ENCODE peak calls at places on chromosomes 6 and 20, in ten cellular contexts. K, Y, S, B, Q, J, T, Z, D and L are unnamed samples.

GRCh38 chr20:51258582-51259175 is 235.8 kb upstream of the KCNG1 start:
- DNase-seq in D (no peak), Z (no peak), Y (peak; percentile 66), B (no peak), T (no peak), S (no peak), Q (peak; percentile 96), K (no peak), J (no peak), L (peak; percentile 67)

GRCh38 chr20:53364617-53365016 is 229.0 kb downstream of the ZNF217 start:
- DNase-seq in D (no peak), Y (no peak), Q (no peak), Z (no peak), B (no peak), J (no peak), K (no peak), S (no peak), T (no peak), L (no peak)

GRCh38 chr6:21496749-21497148 is 96.8 kb upstream of the SOX4 start:
- DNase-seq in Z (no peak), J (no peak), B (peak; percentile 3), Q (no peak), S (no peak), T (no peak), K (no peak), Y (no peak), D (no peak), L (no peak)

GRCh38 chr20:8943638-8944037 is 125.2 kb upstream of the PLCB4 start:
- DNase-seq in Y (no peak), D (peak; percentile 9), Q (no peak), B (no peak), K (no peak), T (no peak), S (no peak), Z (no peak), J (no peak), L (peak; percentile 1)

GRCh38 chr20:59938696-59939051 is 1.4 kb downstream of the PPP1R3D start:
- DNase-seq in Y (peak; percentile 89), T (no peak), K (peak; percentile 28), D (no peak), Z (no peak), Q (peak; percentile 11), B (peak; percentile 12), S (no peak), J (no peak), L (no peak)

GRCh38 chr6:33718713-33719112 is 7.2 kb upstream of the UQCC2 start:
- DNase-seq in Z (no peak), K (no peak), S (no peak), J (no peak), B (no peak), Q (peak; percentile 71), T (peak; percentile 20), D (no peak), Y (no peak), L (no peak)

GRCh38 chr6:136113736-136114173 is 136.4 kb downstream of the MTFR2 start:
- DNase-seq in B (peak; percentile 95), J (no peak), T (no peak), K (peak; percentile 33), Q (peak; percentile 19), D (peak; percentile 23), S (peak; percentile 85), Z (no peak), Y (peak; percentile 49), L (no peak)

GRCh38 chr20:8933391-8933807 is 135.5 kb upstream of the PLCB4 start:
- DNase-seq in D (peak; percentile 13), S (no peak), Y (no peak), T (no peak), Z (no peak), K (no peak), B (peak; percentile 5), Q (no peak), J (no peak), L (no peak)

GRCh38 chr6:4813055-4813454 is 36.9 kb downstream of the CDYL start:
- DNase-seq in S (no peak), Z (no peak), T (no peak), Y (no peak), K (no peak), Q (no peak), B (no peak), D (no peak), J (no peak), L (no peak)

GRCh38 chr20:62065669-62066338 is at the start of gene TAF4:
- DNase-seq in K (peak; percentile 81), B (peak; percentile 81), Y (no peak), J (peak; percentile 88), Q (peak; percentile 61), S (peak; percentile 83), Z (peak; percentile 76), D (peak; percentile 80), T (peak; percentile 89), L (peak; percentile 82)

GRCh38 chr6:32843321-32843978 is 397 bp downstream of the PSMB8 start:
- DNase-seq in S (no peak), K (no peak), J (peak; percentile 55), Y (no peak), Z (no peak), T (no peak), B (no peak), Q (no peak), D (no peak), L (peak; percentile 24)

GRCh38 chr20:5786930-5787826 is 37.0 kb downstream of the SHLD1 start:
- DNase-seq in Y (no peak), J (no peak), S (no peak), T (no peak), Z (no peak), Q (peak; percentile 24), K (no peak), B (peak; percentile 86), D (no peak), L (no peak)

GRCh38 chr6:129872591-129872990 is 11.5 kb upstream of the TMEM244 start:
- DNase-seq in S (no peak), Q (no peak), J (no peak), T (no peak), Z (no peak), K (no peak), D (no peak), Y (no peak), B (no peak), L (no peak)

GRCh38 chr6:129871220-129871619 is 10.1 kb upstream of the TMEM244 start:
- DNase-seq in Q (no peak), Y (no peak), S (no peak), B (no peak), D (no peak), T (no peak), K (no peak), J (no peak), Z (no peak), L (no peak)

GRCh38 chr6:129875610-129876515 is 14.7 kb upstream of the TMEM244 start:
- DNase-seq in T (no peak), D (no peak), J (no peak), Q (no peak), B (no peak), S (no peak), Y (no peak), Z (no peak), K (no peak), L (no peak)

GRCh38 chr6:129874837-129875236 is 13.7 kb upstream of the TMEM244 start:
- DNase-seq in S (no peak), B (no peak), Y (no peak), T (no peak), Q (no peak), Z (no peak), D (no peak), J (no peak), K (no peak), L (no peak)
- TF ChIP-seq CTCF in S (no peak), B (no peak), Y (no peak), T (no peak), Q (no peak), Z (no peak), D (no peak), J (no peak), K (no peak), L (no peak)

DNA sequence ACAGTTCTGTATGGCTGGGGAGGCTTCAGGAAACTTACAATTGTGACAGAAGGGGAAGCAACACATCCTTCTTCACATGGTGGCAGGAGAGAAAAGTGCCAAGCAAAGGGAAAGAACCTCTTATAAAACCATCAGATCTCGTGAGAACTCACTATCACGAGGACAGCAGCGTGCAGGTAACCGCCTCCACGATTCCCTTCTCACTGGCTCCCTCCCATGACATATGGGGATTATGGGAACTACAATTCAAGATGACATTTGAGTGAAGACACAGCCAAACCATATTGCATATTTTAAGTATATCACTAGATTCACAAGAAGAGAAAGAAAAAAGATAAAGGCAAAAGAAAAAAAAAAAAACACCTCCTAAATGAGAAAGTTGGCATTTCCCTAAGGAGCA is 431.9 kb upstream of the RGS17 start:
- DNase-seq in S (peak; percentile 9), D (no peak), T (no peak), B (no peak), J (no peak), Q (no peak), K (no peak), Z (no peak), Y (no peak), L (no peak)
- TF ChIP-seq CTCF in S (peak; percentile 41), D (no peak), T (no peak), B (no peak), J (no peak), Q (no peak), K (no peak), Z (no peak), Y (no peak), L (no peak)

GRCh38 chr6:3162067-3162497 is 4.7 kb upstream of the TUBB2A start:
- DNase-seq in S (no peak), K (no peak), Y (no peak), Z (no peak), B (no peak), Q (no peak), J (peak; percentile 24), T (no peak), D (no peak), L (no peak)

GRCh38 chr6:3162565-3163247 is 5.4 kb upstream of the TUBB2A start:
- DNase-seq in T (peak; percentile 88), Y (peak; percentile 66), D (peak; percentile 83), B (peak; percentile 79), S (peak; percentile 87), J (peak; percentile 82), Z (peak; percentile 63), K (peak; percentile 77), Q (peak; percentile 69), L (peak; percentile 68)

GRCh38 chr6:3159805-3160781 is 2.7 kb upstream of the TUBB2A start:
- DNase-seq in B (peak; percentile 35), S (no peak), J (peak; percentile 51), T (no peak), D (peak; percentile 86), K (no peak), Z (no peak), Q (peak; percentile 71), Y (peak; percentile 74), L (peak; percentile 48)

GRCh38 chr6:3152689-3153088 is 4.7 kb downstream of the TUBB2A start:
- DNase-seq in Q (no peak), S (no peak), B (no peak), Z (no peak), J (peak; percentile 79), Y (no peak), K (no peak), T (no peak), D (no peak), L (no peak)

GRCh38 chr6:3157151-3157933 is at the start of gene TUBB2A:
- DNase-seq in T (peak; percentile 91), K (peak; percentile 90), S (peak; percentile 88), Q (peak; percentile 80), J (peak; percentile 85), B (peak; percentile 91), Y (peak; percentile 44), Z (peak; percentile 86), D (peak; percentile 87), L (peak; percentile 84)
- TF ChIP-seq CTCF in T (peak; percentile 45), K (peak; percentile 34), S (no peak), Q (peak; percentile 14), J (peak; percentile 68), B (no peak), Y (peak; percentile 40), Z (peak; percentile 70), D (peak; percentile 60), L (peak; percentile 56)

GRCh38 chr6:160519133-160519532 is 144.9 kb downstream of the LPA start:
- DNase-seq in B (no peak), K (no peak), Y (no peak), S (no peak), Z (no peak), D (no peak), Q (no peak), T (no peak), J (no peak), L (no peak)
- TF ChIP-seq CTCF in B (no peak), K (no peak), Y (no peak), S (no peak), Z (no peak), D (no peak), Q (no peak), T (no peak), J (no peak), L (no peak)